ENCODE peak calls at places on chromosomes 2 and 18, in six cellular contexts. C is ovary, K is K562, M is transverse colon, D is HepG2, N is stomach. X is an unnamed sample.

GRCh38 chr2:196598846-196599245 is 40.7 kb upstream of the CCDC150 start:
- DNase-seq in C (no peak), K (no peak), M (no peak), D (no peak), N (no peak), X (no peak)

GRCh38 chr2:86302320-86302719 is 35.1 kb downstream of the REEP1 start:
- DNase-seq in C (no peak), K (no peak), M (no peak), D (no peak), N (no peak), X (no peak)

GRCh38 chr2:240589850-240590525 is 3.5 kb downstream of the CAPN10 start:
- DNase-seq in C (no peak), K (no peak), M (no peak), D (no peak), N (no peak), X (no peak)

GRCh38 chr18:79573921-79574491 is 105.6 kb upstream of the CTDP1 start:
- DNase-seq in C (peak; percentile 16), K (no peak), M (peak; percentile 6), D (no peak), N (no peak), X (peak; percentile 7)

GRCh38 chr2:102103284-102103683 is 39.3 kb upstream of the IL1R1 start:
- DNase-seq in C (no peak), K (no peak), M (no peak), D (no peak), N (no peak), X (no peak)

GRCh38 chr2:38115216-38116012 is 39.5 kb upstream of the CYP1B1 start:
- DNase-seq in C (no peak), K (peak; percentile 81), M (peak; percentile 83), D (peak; percentile 75), N (peak; percentile 86), X (no peak)

GRCh38 chr18:154151-154550 is 4.2 kb upstream of the USP14 start:
- DNase-seq in C (no peak), K (no peak), M (no peak), D (no peak), N (no peak), X (no peak)

GRCh38 chr2:207869784-207870778 is 100.4 kb upstream of the FZD5 start:
- DNase-seq in C (no peak), K (no peak), M (no peak), D (peak; percentile 100), N (no peak), X (peak; percentile 78)

GRCh38 chr2:106562826-106563594 is 75.8 kb downstream of the CD8B2 start:
- DNase-seq in C (no peak), K (no peak), M (no peak), D (no peak), N (no peak), X (no peak)

GRCh38 chr18:10794771-10795170 is 268.9 kb downstream of the NAPG start:
- DNase-seq in C (no peak), K (no peak), M (no peak), D (no peak), N (no peak), X (no peak)

GRCh38 chr18:51235011-51235789 is 37.7 kb upstream of the MEX3C start:
- DNase-seq in C (no peak), K (no peak), M (no peak), D (no peak), N (no peak), X (no peak)

GRCh38 chr2:235024191-235024611 is 72.4 kb downstream of the SH3BP4 start:
- DNase-seq in C (no peak), K (no peak), M (no peak), D (no peak), N (no peak), X (no peak)

GRCh38 chr2:125471963-125472362 is 1184.0 kb upstream of the GYPC start:
- DNase-seq in C (no peak), K (no peak), M (peak; percentile 9), D (peak; percentile 16), N (no peak), X (no peak)

GRCh38 chr2:233800231-233800630 is 22.1 kb downstream of the MROH2A start:
- DNase-seq in C (no peak), K (no peak), M (no peak), D (no peak), N (peak; percentile 9), X (no peak)

GRCh38 chr2:129707800-129708199 is 271.7 kb upstream of the RAB6C start:
- DNase-seq in C (no peak), K (no peak), M (no peak), D (no peak), N (no peak), X (no peak)

GRCh38 chr2:9422321-9423099 is 818 bp downstream of the ITGB1BP1 start:
- DNase-seq in C (peak; percentile 54), K (peak; percentile 58), M (peak; percentile 45), D (peak; percentile 47), N (peak; percentile 41), X (peak; percentile 50)

GRCh38 chr18:74796928-74797576 is 199.4 kb downstream of the ZNF407 start:
- DNase-seq in C (no peak), K (no peak), M (no peak), D (peak; percentile 24), N (no peak), X (no peak)

GRCh38 chr2:197677483-197677882 is 2.1 kb upstream of the RFTN2 start:
- DNase-seq in C (no peak), K (no peak), M (no peak), D (no peak), N (no peak), X (no peak)

GRCh38 chr2:46010925-46011490 is 286.2 kb upstream of the EPAS1 start:
- DNase-seq in C (no peak), K (no peak), M (no peak), D (peak; percentile 47), N (no peak), X (no peak)

GRCh38 chr2:239484571-239485355 is 83.9 kb upstream of the HDAC4 start:
- DNase-seq in C (no peak), K (no peak), M (no peak), D (no peak), N (no peak), X (no peak)

GRCh38 chr2:119934319-119934718 is 78.6 kb upstream of the EPB41L5 start:
- DNase-seq in C (no peak), K (no peak), M (no peak), D (no peak), N (no peak), X (no peak)

GRCh38 chr2:11248-11941 is 34.9 kb downstream of the FAM110C start:
- DNase-seq in C (peak; percentile 62), K (peak; percentile 17), M (peak; percentile 54), D (peak; percentile 78), N (peak; percentile 66), X (peak; percentile 69)

GRCh38 chr18:24055878-24056277 is 41.3 kb downstream of the TTC39C start:
- DNase-seq in C (no peak), K (no peak), M (no peak), D (no peak), N (no peak), X (no peak)

GRCh38 chr2:101253013-101253712 is 477 bp downstream of the CNOT11 start:
- DNase-seq in C (no peak), K (peak; percentile 73), M (peak; percentile 76), D (no peak), N (peak; percentile 78), X (peak; percentile 94)

GRCh38 chr2:7795358-7796199 is 878.4 kb downstream of the RNF144A start:
- DNase-seq in C (no peak), K (no peak), M (no peak), D (no peak), N (no peak), X (no peak)

GRCh38 chr18:22434973-22435608 is 17.4 kb upstream of the CTAGE1 start:
- DNase-seq in C (no peak), K (no peak), M (no peak), D (no peak), N (no peak), X (no peak)

GRCh38 chr2:168992026-168992425 is 39.1 kb downstream of the ABCB11 start:
- DNase-seq in C (no peak), K (no peak), M (no peak), D (no peak), N (no peak), X (no peak)

DNA sequence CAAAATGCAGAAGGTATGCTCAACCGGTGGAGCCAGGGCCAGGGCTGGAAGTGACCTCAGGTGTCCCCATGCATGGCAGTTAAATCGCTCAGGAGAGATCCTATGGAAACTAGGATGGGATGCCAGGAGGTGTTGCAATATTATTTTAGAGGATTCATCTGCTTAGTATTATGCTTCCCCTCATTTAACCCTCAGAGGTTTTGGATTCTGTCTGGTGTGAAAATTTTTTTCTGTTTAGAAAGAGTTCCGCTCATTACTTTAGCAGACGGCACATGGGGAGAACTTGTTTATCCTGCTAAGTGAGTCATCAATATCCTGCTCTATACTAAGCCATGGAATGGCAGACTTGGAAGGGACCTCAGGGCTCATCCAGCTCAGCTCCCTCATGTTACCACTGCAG is 42.5 kb downstream of the TRIB2 start:
- DNase-seq in C (no peak), K (no peak), M (no peak), D (no peak), N (no peak), X (no peak)
- TF ChIP-seq EP300 in C (no peak), K (no peak), M (no peak), D (no peak), N (no peak), X (no peak)

DNA sequence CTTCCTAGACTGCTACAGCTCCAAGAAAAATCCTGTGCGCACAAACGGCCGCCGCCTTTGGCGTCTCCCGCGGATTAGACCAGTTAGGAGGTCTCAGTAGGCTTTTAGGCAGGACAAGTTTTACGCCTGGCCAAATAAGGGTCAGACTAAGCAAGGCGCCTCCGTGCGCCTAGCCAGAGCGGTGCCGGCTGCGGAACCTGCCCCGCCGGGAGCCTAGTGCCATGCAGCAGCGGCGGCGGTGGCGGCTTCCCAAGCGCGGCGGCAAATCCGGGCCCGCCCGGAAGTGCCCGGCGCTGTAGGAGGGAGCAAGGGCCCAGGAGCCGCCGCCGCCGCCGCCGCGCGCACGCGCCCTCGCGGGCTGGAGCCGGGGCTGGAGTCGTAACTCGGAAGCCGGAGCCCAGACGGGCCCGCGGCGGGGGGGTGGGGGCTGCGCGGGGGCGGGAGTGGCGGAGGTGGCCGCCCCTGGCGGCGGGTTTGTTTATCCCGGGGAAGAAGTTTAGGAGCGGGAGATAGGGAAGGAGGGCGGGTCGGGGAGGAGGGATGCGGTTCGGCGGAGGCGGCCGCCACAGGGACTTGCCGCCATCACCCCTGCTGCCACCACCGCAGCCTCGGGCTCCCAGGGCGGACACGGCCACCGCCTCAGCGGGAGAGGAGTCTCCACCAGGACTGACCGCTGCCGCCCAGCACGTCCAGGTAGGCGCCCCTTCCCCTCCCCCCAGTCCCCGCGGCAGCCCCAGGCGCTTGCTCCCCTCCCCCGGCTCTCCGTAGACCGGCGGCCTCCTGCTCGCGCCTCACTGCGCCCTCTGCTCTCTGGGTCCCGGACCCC is at the start of gene SPOPL:
- DNase-seq in C (peak; percentile 93), K (peak; percentile 96), M (peak; percentile 95), D (peak; percentile 87), N (peak; percentile 95), X (peak; percentile 96)
- TF ChIP-seq POLR2A in C (peak; percentile 44), K (peak; percentile 91), M (peak; percentile 52), D (peak; percentile 93), N (no peak), X (peak; percentile 79)

DNA sequence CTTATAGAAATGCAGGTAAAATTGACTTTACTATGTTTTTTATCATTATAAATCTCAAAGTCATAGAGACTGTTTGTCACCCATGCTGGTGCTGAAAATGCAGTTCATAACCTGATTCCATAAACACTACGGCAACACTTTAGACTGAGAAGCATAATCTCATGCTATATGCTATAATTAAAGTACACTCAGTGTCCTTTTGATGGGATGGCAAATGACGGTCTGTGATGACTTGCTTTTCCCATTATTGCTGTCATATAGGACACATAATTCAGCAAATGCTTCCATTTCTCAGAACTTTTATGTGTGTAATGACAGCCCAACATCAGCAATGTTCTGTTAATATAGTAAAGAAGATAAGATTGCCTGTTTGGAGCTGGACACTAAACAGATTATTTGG is 162.8 kb downstream of the CD226 start:
- DNase-seq in C (no peak), K (no peak), M (no peak), D (no peak), N (no peak), X (no peak)
- TF ChIP-seq EP300 in C (no peak), K (no peak), M (no peak), D (no peak), N (no peak), X (no peak)

GRCh38 chr2:237691200-237691907 is 64.0 kb downstream of the LRRFIP1 start:
- DNase-seq in C (no peak), K (no peak), M (peak; percentile 56), D (no peak), N (no peak), X (peak; percentile 92)
- TF ChIP-seq POLR2A in C (peak; percentile 55), K (no peak), M (peak; percentile 57), D (no peak), N (no peak), X (no peak)

X was measured in upper lobe of left lung.